ENCODE peak calls at places on chromosomes 6 and 20, in eight cellular contexts. One of them, this sample, is unnamed.
A peak's percentile ranks its signal among the peaks of the same experiment; 100 is the strongest.

GRCh38 chr6:145022199-145022782 is 713.0 kb downstream of the EPM2A start:
- DNase-seq in T follicular helper cell: no peak
- DNase-seq in brain microvascular endothelial cell: no peak
- DNase-seq in EL: no peak
- DNase-seq in WTC11: no peak
- DNase-seq in AG08395: no peak
- DNase-seq in mucosa of descending colon: no peak
- DNase-seq in Jurkat, Clone E6-1: no peak
- DNase-seq in this sample: no peak

GRCh38 chr20:57548177-57549058 is 12.5 kb upstream of the PCK1 start:
- DNase-seq in brain microvascular endothelial cell: peak; percentile 18
- DNase-seq in EL: peak; percentile 4
- DNase-seq in T follicular helper cell: no peak
- DNase-seq in WTC11: no peak
- DNase-seq in mucosa of descending colon: no peak
- DNase-seq in AG08395: no peak
- DNase-seq in Jurkat, Clone E6-1: no peak
- DNase-seq in this sample: no peak

GRCh38 chr6:100311707-100312266 is 152.9 kb downstream of the SIM1 start:
- DNase-seq in brain microvascular endothelial cell: no peak
- DNase-seq in WTC11: no peak
- DNase-seq in AG08395: no peak
- DNase-seq in mucosa of descending colon: no peak
- DNase-seq in EL: peak; percentile 63
- DNase-seq in Jurkat, Clone E6-1: no peak
- DNase-seq in T follicular helper cell: no peak
- DNase-seq in this sample: no peak

GRCh38 chr20:20593447-20594170 is 118.8 kb downstream of the RALGAPA2 start:
- DNase-seq in mucosa of descending colon: no peak
- DNase-seq in WTC11: peak; percentile 63
- DNase-seq in brain microvascular endothelial cell: peak; percentile 51
- DNase-seq in AG08395: peak; percentile 52
- DNase-seq in T follicular helper cell: no peak
- DNase-seq in Jurkat, Clone E6-1: peak; percentile 14
- DNase-seq in EL: peak; percentile 43
- DNase-seq in this sample: peak; percentile 35

GRCh38 chr20:46557231-46557956 is 6.9 kb upstream of the OCSTAMP start:
- DNase-seq in EL: peak; percentile 66
- DNase-seq in brain microvascular endothelial cell: no peak
- DNase-seq in WTC11: no peak
- DNase-seq in mucosa of descending colon: no peak
- DNase-seq in T follicular helper cell: no peak
- DNase-seq in AG08395: peak; percentile 77
- DNase-seq in Jurkat, Clone E6-1: no peak
- DNase-seq in this sample: no peak

GRCh38 chr20:51156041-51156795 is 133.3 kb upstream of the KCNG1 start:
- DNase-seq in Jurkat, Clone E6-1: no peak
- DNase-seq in T follicular helper cell: no peak
- DNase-seq in AG08395: peak; percentile 42
- DNase-seq in mucosa of descending colon: no peak
- DNase-seq in brain microvascular endothelial cell: no peak
- DNase-seq in WTC11: no peak
- DNase-seq in EL: no peak
- DNase-seq in this sample: no peak

GRCh38 chr6:80520195-80520594 is 413.7 kb downstream of the BCKDHB start:
- DNase-seq in T follicular helper cell: no peak
- DNase-seq in AG08395: peak; percentile 45
- DNase-seq in mucosa of descending colon: no peak
- DNase-seq in WTC11: no peak
- DNase-seq in Jurkat, Clone E6-1: no peak
- DNase-seq in brain microvascular endothelial cell: no peak
- DNase-seq in EL: peak; percentile 66
- DNase-seq in this sample: no peak

GRCh38 chr20:2507464-2507863 is 1.3 kb downstream of the ZNF343 start:
- DNase-seq in mucosa of descending colon: no peak
- DNase-seq in EL: peak; percentile 14
- DNase-seq in AG08395: peak; percentile 19
- DNase-seq in Jurkat, Clone E6-1: no peak
- DNase-seq in WTC11: no peak
- DNase-seq in T follicular helper cell: no peak
- DNase-seq in brain microvascular endothelial cell: no peak
- DNase-seq in this sample: no peak

GRCh38 chr20:1283522-1284210 is 17.6 kb downstream of the SNPH start:
- DNase-seq in T follicular helper cell: no peak
- DNase-seq in mucosa of descending colon: no peak
- DNase-seq in EL: no peak
- DNase-seq in brain microvascular endothelial cell: no peak
- DNase-seq in Jurkat, Clone E6-1: no peak
- DNase-seq in AG08395: no peak
- DNase-seq in WTC11: no peak
- DNase-seq in this sample: no peak

GRCh38 chr20:1389703-1390385 is 3.0 kb downstream of the FKBP1A start:
- DNase-seq in brain microvascular endothelial cell: no peak
- DNase-seq in mucosa of descending colon: no peak
- DNase-seq in WTC11: no peak
- DNase-seq in AG08395: no peak
- DNase-seq in Jurkat, Clone E6-1: no peak
- DNase-seq in T follicular helper cell: no peak
- DNase-seq in EL: no peak
- DNase-seq in this sample: no peak

GRCh38 chr20:17854307-17854903 is 114.2 kb downstream of the SNX5 start:
- DNase-seq in WTC11: peak; percentile 68
- DNase-seq in brain microvascular endothelial cell: peak; percentile 46
- DNase-seq in Jurkat, Clone E6-1: no peak
- DNase-seq in EL: peak; percentile 51
- DNase-seq in AG08395: peak; percentile 63
- DNase-seq in T follicular helper cell: no peak
- DNase-seq in mucosa of descending colon: peak; percentile 69
- DNase-seq in this sample: no peak

GRCh38 chr20:10673176-10673830 is 496 bp downstream of the JAG1 start:
- DNase-seq in EL: peak; percentile 55
- DNase-seq in Jurkat, Clone E6-1: no peak
- DNase-seq in WTC11: peak; percentile 47
- DNase-seq in AG08395: peak; percentile 31
- DNase-seq in mucosa of descending colon: peak; percentile 61
- DNase-seq in T follicular helper cell: no peak
- DNase-seq in brain microvascular endothelial cell: no peak
- DNase-seq in this sample: no peak

GRCh38 chr20:3777726-3778629 is 3.3 kb downstream of the SPEF1 start:
- DNase-seq in T follicular helper cell: no peak
- DNase-seq in WTC11: peak; percentile 82
- DNase-seq in AG08395: peak; percentile 84
- DNase-seq in Jurkat, Clone E6-1: no peak
- DNase-seq in EL: peak; percentile 68
- DNase-seq in mucosa of descending colon: peak; percentile 81
- DNase-seq in brain microvascular endothelial cell: peak; percentile 11
- DNase-seq in this sample: no peak

GRCh38 chr20:33954504-33954903 is 39.2 kb upstream of the RALY start:
- DNase-seq in EL: no peak
- DNase-seq in T follicular helper cell: no peak
- DNase-seq in WTC11: no peak
- DNase-seq in brain microvascular endothelial cell: no peak
- DNase-seq in mucosa of descending colon: no peak
- DNase-seq in AG08395: no peak
- DNase-seq in Jurkat, Clone E6-1: no peak
- DNase-seq in this sample: no peak

GRCh38 chr6:41284726-41285125 is 1.8 kb downstream of the TREM1 start:
- DNase-seq in brain microvascular endothelial cell: peak; percentile 46
- DNase-seq in T follicular helper cell: no peak
- DNase-seq in EL: peak; percentile 10
- DNase-seq in AG08395: peak; percentile 17
- DNase-seq in Jurkat, Clone E6-1: no peak
- DNase-seq in WTC11: no peak
- DNase-seq in mucosa of descending colon: no peak
- DNase-seq in this sample: no peak

GRCh38 chr20:33933469-33933909 is 60.2 kb upstream of the RALY start:
- DNase-seq in Jurkat, Clone E6-1: peak; percentile 52
- DNase-seq in T follicular helper cell: peak; percentile 24
- DNase-seq in WTC11: peak; percentile 71
- DNase-seq in AG08395: peak; percentile 72
- DNase-seq in EL: peak; percentile 68
- DNase-seq in mucosa of descending colon: peak; percentile 51
- DNase-seq in brain microvascular endothelial cell: peak; percentile 13
- DNase-seq in this sample: peak; percentile 47

GRCh38 chr6:15405111-15405510 is 159.2 kb downstream of the JARID2 start:
- DNase-seq in EL: no peak
- DNase-seq in Jurkat, Clone E6-1: no peak
- DNase-seq in WTC11: no peak
- DNase-seq in AG08395: no peak
- DNase-seq in T follicular helper cell: no peak
- DNase-seq in brain microvascular endothelial cell: no peak
- DNase-seq in mucosa of descending colon: no peak
- DNase-seq in this sample: no peak

GRCh38 chr6:13523826-13524622 is 36.6 kb upstream of the GFOD1 start:
- DNase-seq in EL: no peak
- DNase-seq in T follicular helper cell: no peak
- DNase-seq in mucosa of descending colon: no peak
- DNase-seq in Jurkat, Clone E6-1: no peak
- DNase-seq in AG08395: no peak
- DNase-seq in WTC11: no peak
- DNase-seq in brain microvascular endothelial cell: no peak
- DNase-seq in this sample: no peak

GRCh38 chr6:27293436-27294152 is 18.5 kb downstream of the POM121L2 start:
- DNase-seq in brain microvascular endothelial cell: peak; percentile 75
- DNase-seq in WTC11: peak; percentile 77
- DNase-seq in T follicular helper cell: no peak
- DNase-seq in Jurkat, Clone E6-1: no peak
- DNase-seq in EL: peak; percentile 79
- DNase-seq in mucosa of descending colon: no peak
- DNase-seq in AG08395: no peak
- DNase-seq in this sample: peak; percentile 66

GRCh38 chr6:166747644-166748595 is 120.9 kb upstream of the RPS6KA2 start:
- DNase-seq in AG08395: no peak
- DNase-seq in Jurkat, Clone E6-1: no peak
- DNase-seq in mucosa of descending colon: no peak
- DNase-seq in EL: no peak
- DNase-seq in T follicular helper cell: no peak
- DNase-seq in brain microvascular endothelial cell: no peak
- DNase-seq in WTC11: no peak
- DNase-seq in this sample: no peak

GRCh38 chr6:136069119-136069518 is 181.0 kb downstream of the MTFR2 start:
- DNase-seq in WTC11: no peak
- DNase-seq in brain microvascular endothelial cell: peak; percentile 53
- DNase-seq in mucosa of descending colon: no peak
- DNase-seq in Jurkat, Clone E6-1: no peak
- DNase-seq in T follicular helper cell: no peak
- DNase-seq in AG08395: peak; percentile 70
- DNase-seq in EL: peak; percentile 83
- DNase-seq in this sample: no peak

GRCh38 chr6:7254980-7255825 is 57.8 kb downstream of the SSR1 start:
- DNase-seq in brain microvascular endothelial cell: no peak
- DNase-seq in EL: no peak
- DNase-seq in mucosa of descending colon: no peak
- DNase-seq in Jurkat, Clone E6-1: no peak
- DNase-seq in WTC11: no peak
- DNase-seq in AG08395: no peak
- DNase-seq in T follicular helper cell: no peak
- DNase-seq in this sample: no peak

GRCh38 chr6:113596907-113597583 is 260.1 kb upstream of the MARCKS start:
- DNase-seq in AG08395: peak; percentile 45
- DNase-seq in WTC11: no peak
- DNase-seq in mucosa of descending colon: no peak
- DNase-seq in T follicular helper cell: no peak
- DNase-seq in EL: no peak
- DNase-seq in brain microvascular endothelial cell: peak; percentile 74
- DNase-seq in Jurkat, Clone E6-1: no peak
- DNase-seq in this sample: no peak

GRCh38 chr6:102300350-102300749 is 906.8 kb downstream of the GRIK2 start:
- DNase-seq in WTC11: no peak
- DNase-seq in EL: no peak
- DNase-seq in T follicular helper cell: no peak
- DNase-seq in Jurkat, Clone E6-1: no peak
- DNase-seq in brain microvascular endothelial cell: no peak
- DNase-seq in mucosa of descending colon: no peak
- DNase-seq in AG08395: no peak
- DNase-seq in this sample: no peak

GRCh38 chr20:61875221-61875885 is 190.3 kb downstream of the TAF4 start:
- DNase-seq in Jurkat, Clone E6-1: no peak
- DNase-seq in T follicular helper cell: no peak
- DNase-seq in mucosa of descending colon: peak; percentile 17
- DNase-seq in brain microvascular endothelial cell: no peak
- DNase-seq in AG08395: no peak
- DNase-seq in WTC11: peak; percentile 37
- DNase-seq in EL: no peak
- DNase-seq in this sample: no peak

GRCh38 chr6:5866547-5867051 is 140.1 kb downstream of the NRN1 start:
- DNase-seq in T follicular helper cell: no peak
- DNase-seq in WTC11: no peak
- DNase-seq in Jurkat, Clone E6-1: no peak
- DNase-seq in AG08395: peak; percentile 67
- DNase-seq in brain microvascular endothelial cell: peak; percentile 65
- DNase-seq in mucosa of descending colon: no peak
- DNase-seq in EL: peak; percentile 49
- DNase-seq in this sample: peak; percentile 23

GRCh38 chr6:157219201-157220200 is 103.8 kb downstream of the TMEM242 start:
- DNase-seq in mucosa of descending colon: peak; percentile 61
- DNase-seq in WTC11: no peak
- DNase-seq in EL: peak; percentile 54
- DNase-seq in brain microvascular endothelial cell: peak; percentile 68
- DNase-seq in AG08395: peak; percentile 17
- DNase-seq in T follicular helper cell: no peak
- DNase-seq in Jurkat, Clone E6-1: no peak
- DNase-seq in this sample: no peak

GRCh38 chr6:27517928-27518787 is 45.3 kb upstream of the ZNF184 start:
- DNase-seq in EL: no peak
- DNase-seq in Jurkat, Clone E6-1: no peak
- DNase-seq in WTC11: no peak
- DNase-seq in T follicular helper cell: no peak
- DNase-seq in AG08395: no peak
- DNase-seq in brain microvascular endothelial cell: no peak
- DNase-seq in mucosa of descending colon: no peak
- DNase-seq in this sample: no peak

GRCh38 chr6:105112577-105112976 is 67.2 kb downstream of the POPDC3 start:
- DNase-seq in brain microvascular endothelial cell: no peak
- DNase-seq in Jurkat, Clone E6-1: no peak
- DNase-seq in WTC11: no peak
- DNase-seq in EL: no peak
- DNase-seq in AG08395: no peak
- DNase-seq in mucosa of descending colon: no peak
- DNase-seq in T follicular helper cell: no peak
- DNase-seq in this sample: no peak

GRCh38 chr20:47086316-47086715 is 191.7 kb downstream of the EYA2 start:
- DNase-seq in brain microvascular endothelial cell: no peak
- DNase-seq in Jurkat, Clone E6-1: no peak
- DNase-seq in WTC11: no peak
- DNase-seq in T follicular helper cell: no peak
- DNase-seq in EL: no peak
- DNase-seq in mucosa of descending colon: no peak
- DNase-seq in AG08395: no peak
- DNase-seq in this sample: no peak

GRCh38 chr6:29764422-29765196 is 41.4 kb downstream of the HLA-F start:
- DNase-seq in Jurkat, Clone E6-1: no peak
- DNase-seq in brain microvascular endothelial cell: no peak
- DNase-seq in T follicular helper cell: no peak
- DNase-seq in WTC11: no peak
- DNase-seq in AG08395: no peak
- DNase-seq in mucosa of descending colon: no peak
- DNase-seq in EL: peak; percentile 28
- DNase-seq in this sample: no peak

GRCh38 chr20:32249030-32249738 is 28.3 kb upstream of the KIF3B start:
- DNase-seq in WTC11: no peak
- DNase-seq in EL: no peak
- DNase-seq in AG08395: no peak
- DNase-seq in mucosa of descending colon: no peak
- DNase-seq in T follicular helper cell: peak; percentile 9
- DNase-seq in Jurkat, Clone E6-1: peak; percentile 82
- DNase-seq in brain microvascular endothelial cell: no peak
- DNase-seq in this sample: no peak

GRCh38 chr6:150177260-150178246 is 34.7 kb downstream of the PPP1R14C start:
- DNase-seq in mucosa of descending colon: no peak
- DNase-seq in brain microvascular endothelial cell: peak; percentile 22
- DNase-seq in AG08395: peak; percentile 47
- DNase-seq in EL: no peak
- DNase-seq in Jurkat, Clone E6-1: no peak
- DNase-seq in WTC11: no peak
- DNase-seq in T follicular helper cell: no peak
- DNase-seq in this sample: no peak

GRCh38 chr6:4805553-4806307 is 29.5 kb downstream of the CDYL start:
- DNase-seq in AG08395: peak; percentile 47
- DNase-seq in T follicular helper cell: no peak
- DNase-seq in Jurkat, Clone E6-1: no peak
- DNase-seq in mucosa of descending colon: peak; percentile 66
- DNase-seq in brain microvascular endothelial cell: no peak
- DNase-seq in WTC11: peak; percentile 73
- DNase-seq in EL: peak; percentile 44
- DNase-seq in this sample: peak; percentile 37

This sample was measured in NCI-H460.